ENCODE peak calls at places on chromosome X, in four cellular contexts. One of them, this sample, is unnamed.

GRCh38 chrX:39563189-39563588 is 534.6 kb downstream of the BCOR start:
- DNase-seq in tibial artery: no peak
- DNase-seq in body of pancreas: no peak
- DNase-seq in neural progenitor cell: no peak
- DNase-seq in this sample: no peak

GRCh38 chrX:68867458-68868166 is 38.8 kb downstream of the EFNB1 start:
- DNase-seq in tibial artery: no peak
- DNase-seq in neural progenitor cell: no peak
- DNase-seq in body of pancreas: no peak
- DNase-seq in this sample: no peak

GRCh38 chrX:12955882-12956703 is 18.8 kb upstream of the TMSB4X start:
- DNase-seq in tibial artery: peak
- DNase-seq in body of pancreas: peak
- DNase-seq in neural progenitor cell: no peak
- DNase-seq in this sample: peak

GRCh38 chrX:3094261-3094660 is 53.0 kb downstream of the ARSF start:
- DNase-seq in body of pancreas: no peak
- DNase-seq in neural progenitor cell: no peak
- DNase-seq in tibial artery: no peak
- DNase-seq in this sample: no peak

GRCh38 chrX:101206471-101206870 is 13.1 kb upstream of the DRP2 start:
- DNase-seq in body of pancreas: no peak
- DNase-seq in neural progenitor cell: peak
- DNase-seq in tibial artery: no peak
- DNase-seq in this sample: no peak

GRCh38 chrX:10048076-10048475 is 80.9 kb downstream of the CLDN34 start:
- DNase-seq in neural progenitor cell: peak
- DNase-seq in body of pancreas: no peak
- DNase-seq in tibial artery: no peak
- DNase-seq in this sample: no peak

GRCh38 chrX:43313035-43313434 is 343.1 kb upstream of the MAOA start:
- DNase-seq in body of pancreas: no peak
- DNase-seq in tibial artery: no peak
- DNase-seq in neural progenitor cell: no peak
- DNase-seq in this sample: no peak

GRCh38 chrX:24694825-24695224 is 1.1 kb downstream of the POLA1 start:
- DNase-seq in tibial artery: no peak
- DNase-seq in body of pancreas: no peak
- DNase-seq in neural progenitor cell: no peak
- DNase-seq in this sample: no peak

GRCh38 chrX:112687189-112687691 is 7.5 kb upstream of the LHFPL1 start:
- DNase-seq in tibial artery: no peak
- DNase-seq in neural progenitor cell: no peak
- DNase-seq in body of pancreas: no peak
- DNase-seq in this sample: no peak

GRCh38 chrX:11261260-11261659 is 32.0 kb upstream of the AMELX start:
- DNase-seq in tibial artery: no peak
- DNase-seq in neural progenitor cell: no peak
- DNase-seq in body of pancreas: no peak
- DNase-seq in this sample: no peak

GRCh38 chrX:69025802-69026301 is 139.4 kb downstream of the PJA1 start:
- DNase-seq in neural progenitor cell: no peak
- DNase-seq in tibial artery: no peak
- DNase-seq in body of pancreas: no peak
- DNase-seq in this sample: no peak

GRCh38 chrX:70554081-70554480 is 109.4 kb downstream of the DLG3 start:
- DNase-seq in body of pancreas: no peak
- DNase-seq in neural progenitor cell: no peak
- DNase-seq in tibial artery: no peak
- DNase-seq in this sample: no peak
- TF ChIP-seq CTCF in body of pancreas: no peak
- TF ChIP-seq CTCF in neural progenitor cell: peak
- TF ChIP-seq CTCF in tibial artery: no peak
- TF ChIP-seq CTCF in this sample: no peak

GRCh38 chrX:136656596-136656995 is 8.6 kb downstream of the CD40LG start:
- DNase-seq in tibial artery: no peak
- DNase-seq in neural progenitor cell: peak
- DNase-seq in body of pancreas: no peak
- DNase-seq in this sample: no peak

GRCh38 chrX:136658151-136658550 is 10.2 kb downstream of the CD40LG start:
- DNase-seq in neural progenitor cell: no peak
- DNase-seq in body of pancreas: no peak
- DNase-seq in tibial artery: no peak
- DNase-seq in this sample: no peak

GRCh38 chrX:136647969-136648368 is at the start of gene CD40LG:
- DNase-seq in body of pancreas: no peak
- DNase-seq in tibial artery: no peak
- DNase-seq in neural progenitor cell: no peak
- DNase-seq in this sample: no peak

GRCh38 chrX:136650811-136651210 is 2.9 kb downstream of the CD40LG start:
- DNase-seq in tibial artery: no peak
- DNase-seq in neural progenitor cell: no peak
- DNase-seq in body of pancreas: no peak
- DNase-seq in this sample: no peak

GRCh38 chrX:136652822-136653723 is 5.1 kb downstream of the CD40LG start:
- DNase-seq in neural progenitor cell: no peak
- DNase-seq in tibial artery: no peak
- DNase-seq in body of pancreas: no peak
- DNase-seq in this sample: no peak
- H3K4me3 ChIP-seq in neural progenitor cell: no peak
- H3K4me3 ChIP-seq in tibial artery: no peak
- H3K4me3 ChIP-seq in body of pancreas: no peak
- H3K4me3 ChIP-seq in this sample: no peak

GRCh38 chrX:81489987-81490386 is 288.1 kb downstream of the SH3BGRL start:
- DNase-seq in body of pancreas: no peak
- DNase-seq in neural progenitor cell: no peak
- DNase-seq in tibial artery: no peak
- DNase-seq in this sample: no peak
- TF ChIP-seq CTCF in body of pancreas: no peak
- TF ChIP-seq CTCF in neural progenitor cell: peak
- TF ChIP-seq CTCF in tibial artery: no peak
- TF ChIP-seq CTCF in this sample: no peak

GRCh38 chrX:41329101-41329500 is 4.9 kb upstream of the DDX3X start:
- DNase-seq in neural progenitor cell: no peak
- DNase-seq in body of pancreas: no peak
- DNase-seq in tibial artery: no peak
- DNase-seq in this sample: no peak
- H3K4me3 ChIP-seq in neural progenitor cell: no peak
- H3K4me3 ChIP-seq in body of pancreas: no peak
- H3K4me3 ChIP-seq in tibial artery: no peak
- H3K4me3 ChIP-seq in this sample: no peak

GRCh38 chrX:152658302-152658701 is 20.6 kb downstream of the GABRQ start:
- DNase-seq in neural progenitor cell: peak
- DNase-seq in tibial artery: no peak
- DNase-seq in body of pancreas: no peak
- DNase-seq in this sample: no peak
- TF ChIP-seq CTCF in neural progenitor cell: peak
- TF ChIP-seq CTCF in tibial artery: no peak
- TF ChIP-seq CTCF in body of pancreas: no peak
- TF ChIP-seq CTCF in this sample: no peak

DNA sequence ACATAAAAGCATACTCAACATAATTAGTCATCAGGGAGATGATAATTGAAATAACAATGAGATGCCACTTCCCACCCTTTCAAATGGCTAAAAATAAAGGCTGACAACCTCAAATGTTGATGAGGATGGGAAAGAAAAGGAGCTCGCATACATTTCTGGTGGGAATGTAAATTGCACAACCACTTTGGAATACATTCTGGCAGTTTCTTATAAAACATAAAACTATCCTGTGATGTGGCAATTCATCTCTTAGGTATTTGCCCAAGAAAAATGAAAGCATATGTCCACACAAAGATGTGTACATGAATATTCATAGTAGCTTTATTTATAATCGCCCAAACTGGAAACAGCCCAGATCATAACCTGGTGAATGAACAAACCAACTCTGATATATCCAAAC is 682 bp upstream of the ZNF275 start:
- DNase-seq in neural progenitor cell: no peak
- DNase-seq in body of pancreas: no peak
- DNase-seq in tibial artery: no peak
- DNase-seq in this sample: no peak
- H3K4me3 ChIP-seq in neural progenitor cell: peak
- H3K4me3 ChIP-seq in body of pancreas: no peak
- H3K4me3 ChIP-seq in tibial artery: no peak
- H3K4me3 ChIP-seq in this sample: no peak

GRCh38 chrX:128818690-128819089 is 704.6 kb downstream of the SMARCA1 start:
- DNase-seq in tibial artery: no peak
- DNase-seq in body of pancreas: no peak
- DNase-seq in neural progenitor cell: no peak
- DNase-seq in this sample: no peak

GRCh38 chrX:128816919-128817318 is 706.4 kb downstream of the SMARCA1 start:
- DNase-seq in body of pancreas: no peak
- DNase-seq in tibial artery: no peak
- DNase-seq in neural progenitor cell: peak
- DNase-seq in this sample: no peak
- TF ChIP-seq CTCF in body of pancreas: no peak
- TF ChIP-seq CTCF in tibial artery: no peak
- TF ChIP-seq CTCF in neural progenitor cell: peak
- TF ChIP-seq CTCF in this sample: peak

GRCh38 chrX:46792826-46793195 is 33.9 kb upstream of the SLC9A7 start:
- DNase-seq in tibial artery: no peak
- DNase-seq in neural progenitor cell: no peak
- DNase-seq in body of pancreas: no peak
- DNase-seq in this sample: no peak
- H3K4me3 ChIP-seq in tibial artery: no peak
- H3K4me3 ChIP-seq in neural progenitor cell: no peak
- H3K4me3 ChIP-seq in body of pancreas: no peak
- H3K4me3 ChIP-seq in this sample: peak

This sample was measured in HL-60.